ENCODE peak calls at places on chromosomes 12 and 14, in four cellular contexts. R is H1, K is HepG2, S is K562. X is an unnamed sample. For H4K20me1 and H3K27me3, the result is how much of the 10 kb centered on the place peaks cover.

GRCh38 chr14:33986804-33987203 is 35.9 kb upstream of the EGLN3 start:
- DNase-seq in S (no peak), R (no peak), K (no peak), X (peak)

GRCh38 chr14:29857545-29857944 is 70.1 kb downstream of the PRKD1 start:
- DNase-seq in K (no peak), R (no peak), S (no peak), X (no peak)

GRCh38 chr14:68922886-68923285 is 56.2 kb downstream of the ACTN1 start:
- DNase-seq in R (no peak), S (no peak), K (no peak), X (no peak)

GRCh38 chr12:108567388-108567787 is 5.0 kb downstream of the ISCU start:
- DNase-seq in S (no peak), K (no peak), R (no peak), X (no peak)

GRCh38 chr12:49930515-49931288 is 19.8 kb upstream of the AQP2 start:
- DNase-seq in K (no peak), S (no peak), R (no peak), X (peak)

GRCh38 chr12:52969828-52970569 is 21.1 kb downstream of the KRT18 start:
- DNase-seq in S (no peak), K (peak), R (no peak), X (no peak)

GRCh38 chr14:100872641-100873071 is 30.9 kb downstream of the RTL1 start:
- DNase-seq in R (no peak), S (no peak), K (no peak), X (no peak)

GRCh38 chr12:112239020-112239419 is 113.7 kb downstream of the TRAFD1 start:
- DNase-seq in K (peak), R (no peak), S (no peak), X (no peak)

GRCh38 chr12:59820594-59821011 is 224.8 kb downstream of the SLC16A7 start:
- DNase-seq in S (no peak), K (no peak), R (no peak), X (no peak)

GRCh38 chr14:104105822-104106470 is 20.4 kb downstream of the ASPG start:
- DNase-seq in R (peak), K (no peak), S (no peak), X (no peak)

GRCh38 chr12:103012884-103013283 is 55.4 kb downstream of the ASCL1 start:
- DNase-seq in K (no peak), S (no peak), R (peak), X (no peak)

GRCh38 chr12:53844989-53845836 is 93.4 kb upstream of the HOXC13 start:
- DNase-seq in S (no peak), R (no peak), K (no peak), X (no peak)

GRCh38 chr14:79643132-79643531 is 568.2 kb downstream of the DIO2 start:
- DNase-seq in S (no peak), R (no peak), K (no peak), X (no peak)

GRCh38 chr12:103327676-103328075 is 168.1 kb downstream of the C12orf42 start:
- DNase-seq in K (no peak), S (no peak), R (no peak), X (no peak)

GRCh38 chr14:30283822-30284446 is 275.0 kb upstream of the G2E3 start:
- DNase-seq in S (peak), R (peak), K (peak), X (peak)

GRCh38 chr14:64035143-64035542 is 182.3 kb downstream of the SYNE2 start:
- DNase-seq in R (no peak), K (no peak), S (no peak), X (no peak)

GRCh38 chr14:96861568-96862310 is 64.6 kb downstream of the VRK1 start:
- DNase-seq in K (peak), S (peak), R (no peak), X (no peak)

GRCh38 chr14:85531594-85532391 is 1.8 kb downstream of the FLRT2 start:
- DNase-seq in R (peak), K (no peak), S (no peak), X (peak)

GRCh38 chr14:96376093-96376492 is 12.8 kb downstream of the GSKIP start:
- DNase-seq in R (no peak), K (no peak), S (no peak), X (no peak)

DNA sequence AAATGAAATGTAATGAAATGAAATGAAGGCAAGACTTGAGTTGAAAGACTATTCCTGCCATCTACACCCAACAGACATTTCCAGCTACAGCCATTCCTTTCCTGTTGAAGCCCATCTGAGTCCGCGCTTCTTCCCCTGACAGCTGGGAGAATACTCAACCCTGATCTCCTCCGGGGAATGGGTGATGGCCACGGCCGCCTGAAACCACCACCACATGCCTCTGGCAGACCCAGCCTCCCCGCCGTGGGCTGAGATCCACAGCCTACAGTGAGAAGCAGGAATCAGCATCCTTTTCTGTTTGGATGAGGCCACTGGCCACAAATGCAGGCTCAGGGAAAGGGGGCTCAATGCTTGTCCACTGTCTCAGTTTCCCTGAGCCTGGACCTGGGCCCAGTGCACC is 130.3 kb downstream of the NCOR2 start:
- DNase-seq in K (no peak), S (no peak), R (no peak), X (no peak)
- H4K20me1 ChIP-seq in K (under half), S (under half), R (under half), X (under half)

GRCh38 chr12:33440477-33440876 is 858 bp upstream of the SYT10 start:
- DNase-seq in S (no peak), K (no peak), R (no peak), X (no peak)
- H3K27me3 ChIP-seq in S (under half), K (under half), R (under half), X (under half)

GRCh38 chr14:89411976-89412375 is 5.1 kb downstream of the FOXN3 start:
- DNase-seq in R (no peak), K (no peak), S (no peak), X (no peak)
- TF ChIP-seq JUN in R (no peak), K (no peak), S (no peak), X (no peak)

GRCh38 chr12:105024926-105025325 is 38.8 kb downstream of the NOPCHAP1 start:
- DNase-seq in K (no peak), R (no peak), S (no peak), X (no peak)
- H4K20me1 ChIP-seq in K (under half), R (under half), S (under half), X (under half)

X was measured in endothelial cell of umbilical vein.